ENCODE peak calls at places on chromosomes 3 and 15, in eight cellular contexts. J is myocyte, Z is NCI-H2107, U is frontal cortex, L is HCT116, F is astrocyte of the spinal cord, C is A172, V is endothelial cell of umbilical vein. B is an unnamed sample.

GRCh38 chr3:173913397-173913796 is 515.9 kb downstream of the NLGN1 start:
- DNase-seq in J (peak), V (peak), U (no peak), F (peak), C (no peak), L (no peak), Z (no peak), B (peak)

GRCh38 chr3:2523251-2523836 is 424.7 kb downstream of the CNTN4 start:
- DNase-seq in Z (no peak), U (no peak), V (no peak), F (no peak), L (no peak), C (no peak), J (no peak), B (no peak)

GRCh38 chr3:125513490-125514115 is 6.4 kb downstream of the SNX4 start:
- DNase-seq in F (no peak), U (no peak), Z (no peak), J (no peak), V (no peak), C (no peak), L (no peak), B (no peak)

GRCh38 chr15:69647160-69647513 is 194.5 kb downstream of the RPLP1 start:
- DNase-seq in C (no peak), U (no peak), V (no peak), F (no peak), L (no peak), J (no peak), Z (no peak), B (no peak)

GRCh38 chr3:30578479-30578878 is 27.9 kb upstream of the TGFBR2 start:
- DNase-seq in L (no peak), J (peak), C (peak), Z (no peak), F (peak), U (no peak), V (no peak), B (peak)

GRCh38 chr15:85974348-85974705 is 105.3 kb upstream of the AGBL1 start:
- DNase-seq in L (no peak), Z (no peak), V (no peak), U (no peak), F (peak), C (peak), J (peak), B (no peak)

GRCh38 chr3:60440869-60441268 is 810.4 kb downstream of the FHIT start:
- DNase-seq in C (no peak), U (no peak), J (no peak), V (no peak), F (no peak), Z (no peak), L (no peak), B (no peak)

GRCh38 chr3:101868534-101869464 is 19.5 kb downstream of the NFKBIZ start:
- DNase-seq in F (peak), J (no peak), L (no peak), V (peak), C (peak), Z (no peak), U (no peak), B (no peak)

GRCh38 chr15:100140527-100141303 is 201.1 kb downstream of the ADAMTS17 start:
- DNase-seq in J (no peak), U (no peak), C (no peak), F (no peak), Z (no peak), V (no peak), L (no peak), B (no peak)

GRCh38 chr15:51310064-51310463 is 28.3 kb downstream of the CYP19A1 start:
- DNase-seq in F (peak), J (peak), V (no peak), Z (no peak), U (no peak), C (no peak), L (no peak), B (no peak)

GRCh38 chr3:11735638-11736037 is 91.9 kb upstream of the VGLL4 start:
- DNase-seq in Z (no peak), J (no peak), U (no peak), L (no peak), F (no peak), C (no peak), V (no peak), B (no peak)

GRCh38 chr3:104198136-104198535 is 1168.6 kb upstream of the ALCAM start:
- DNase-seq in C (peak), J (no peak), L (no peak), Z (no peak), F (no peak), U (no peak), V (no peak), B (peak)

GRCh38 chr3:55481067-55481917 is 5.8 kb downstream of the WNT5A start:
- DNase-seq in F (peak), J (peak), U (no peak), Z (no peak), V (no peak), L (no peak), C (no peak), B (no peak)

GRCh38 chr15:96746621-96747155 is 416.2 kb downstream of the NR2F2 start:
- DNase-seq in L (no peak), J (no peak), F (no peak), C (no peak), U (no peak), V (no peak), Z (no peak), B (no peak)

GRCh38 chr3:44058022-44058867 is 183.4 kb upstream of the TOPAZ1 start:
- DNase-seq in J (peak), V (no peak), Z (no peak), L (no peak), U (no peak), C (peak), F (peak), B (no peak)

B was measured in SJCRH30.